ENCODE peak calls at places on chromosome 4, in ten cellular contexts. One of them, this sample, is unnamed.

GRCh38 chr4:124938836-124939235 is 226.3 kb upstream of the ANKRD50 start:
- DNase-seq in NCI-H2107: no peak
- DNase-seq in fibroblast of the conjunctiva: no peak
- DNase-seq in cardiac muscle cell: no peak
- DNase-seq in stimulated activated CD8-positive, alpha-beta memory T cell treated with anti-CD3 and anti-CD28 coated beads, Interleukin-15, amount 100 ng/mL, for 48 hours: no peak
- DNase-seq in PC-3: no peak
- DNase-seq in NCI-H1092 treated with DMSO at 0.1 percent for 48 hours: no peak
- DNase-seq in AG08395: no peak
- DNase-seq in T-helper 9 cell: no peak
- DNase-seq in stimulated activated CD4-positive, alpha-beta T cell treated with anti-CD3 and anti-CD28 coated beads, Interleukin-12 subunit alpha, Interleukin-12 subunit beta, amount 100 ng/mL, for 24 hours: no peak
- DNase-seq in this sample: no peak

GRCh38 chr4:1207603-1208265 is 35.4 kb upstream of the SPON2 start:
- DNase-seq in NCI-H2107: no peak
- DNase-seq in fibroblast of the conjunctiva: peak; percentile 76
- DNase-seq in cardiac muscle cell: peak; percentile 89
- DNase-seq in stimulated activated CD8-positive, alpha-beta memory T cell treated with anti-CD3 and anti-CD28 coated beads, Interleukin-15, amount 100 ng/mL, for 48 hours: no peak
- DNase-seq in PC-3: peak; percentile 3
- DNase-seq in NCI-H1092 treated with DMSO at 0.1 percent for 48 hours: peak; percentile 9
- DNase-seq in AG08395: peak; percentile 78
- DNase-seq in T-helper 9 cell: no peak
- DNase-seq in stimulated activated CD4-positive, alpha-beta T cell treated with anti-CD3 and anti-CD28 coated beads, Interleukin-12 subunit alpha, Interleukin-12 subunit beta, amount 100 ng/mL, for 24 hours: no peak
- DNase-seq in this sample: no peak

GRCh38 chr4:23290656-23291055 is 597.9 kb downstream of the GBA3 start:
- DNase-seq in NCI-H2107: no peak
- DNase-seq in fibroblast of the conjunctiva: no peak
- DNase-seq in cardiac muscle cell: peak; percentile 6
- DNase-seq in stimulated activated CD8-positive, alpha-beta memory T cell treated with anti-CD3 and anti-CD28 coated beads, Interleukin-15, amount 100 ng/mL, for 48 hours: no peak
- DNase-seq in PC-3: peak; percentile 56
- DNase-seq in NCI-H1092 treated with DMSO at 0.1 percent for 48 hours: no peak
- DNase-seq in AG08395: no peak
- DNase-seq in T-helper 9 cell: no peak
- DNase-seq in stimulated activated CD4-positive, alpha-beta T cell treated with anti-CD3 and anti-CD28 coated beads, Interleukin-12 subunit alpha, Interleukin-12 subunit beta, amount 100 ng/mL, for 24 hours: no peak
- DNase-seq in this sample: peak; percentile 52

GRCh38 chr4:183435803-183436202 is 8.6 kb upstream of the CDKN2AIP start:
- DNase-seq in NCI-H2107: no peak
- DNase-seq in fibroblast of the conjunctiva: no peak
- DNase-seq in cardiac muscle cell: no peak
- DNase-seq in stimulated activated CD8-positive, alpha-beta memory T cell treated with anti-CD3 and anti-CD28 coated beads, Interleukin-15, amount 100 ng/mL, for 48 hours: no peak
- DNase-seq in PC-3: no peak
- DNase-seq in NCI-H1092 treated with DMSO at 0.1 percent for 48 hours: no peak
- DNase-seq in AG08395: no peak
- DNase-seq in T-helper 9 cell: no peak
- DNase-seq in stimulated activated CD4-positive, alpha-beta T cell treated with anti-CD3 and anti-CD28 coated beads, Interleukin-12 subunit alpha, Interleukin-12 subunit beta, amount 100 ng/mL, for 24 hours: no peak
- DNase-seq in this sample: no peak

GRCh38 chr4:3371038-3371437 is 70.7 kb upstream of the HGFAC start:
- DNase-seq in NCI-H2107: no peak
- DNase-seq in fibroblast of the conjunctiva: no peak
- DNase-seq in cardiac muscle cell: peak; percentile 22
- DNase-seq in stimulated activated CD8-positive, alpha-beta memory T cell treated with anti-CD3 and anti-CD28 coated beads, Interleukin-15, amount 100 ng/mL, for 48 hours: no peak
- DNase-seq in PC-3: no peak
- DNase-seq in NCI-H1092 treated with DMSO at 0.1 percent for 48 hours: no peak
- DNase-seq in AG08395: no peak
- DNase-seq in T-helper 9 cell: no peak
- DNase-seq in stimulated activated CD4-positive, alpha-beta T cell treated with anti-CD3 and anti-CD28 coated beads, Interleukin-12 subunit alpha, Interleukin-12 subunit beta, amount 100 ng/mL, for 24 hours: no peak
- DNase-seq in this sample: no peak

GRCh38 chr4:69707807-69708206 is 52.6 kb downstream of the SULT1B1 start:
- DNase-seq in NCI-H2107: no peak
- DNase-seq in fibroblast of the conjunctiva: no peak
- DNase-seq in cardiac muscle cell: no peak
- DNase-seq in stimulated activated CD8-positive, alpha-beta memory T cell treated with anti-CD3 and anti-CD28 coated beads, Interleukin-15, amount 100 ng/mL, for 48 hours: no peak
- DNase-seq in PC-3: peak; percentile 67
- DNase-seq in NCI-H1092 treated with DMSO at 0.1 percent for 48 hours: no peak
- DNase-seq in AG08395: no peak
- DNase-seq in T-helper 9 cell: no peak
- DNase-seq in stimulated activated CD4-positive, alpha-beta T cell treated with anti-CD3 and anti-CD28 coated beads, Interleukin-12 subunit alpha, Interleukin-12 subunit beta, amount 100 ng/mL, for 24 hours: no peak
- DNase-seq in this sample: no peak

GRCh38 chr4:28723371-28723770 is 1862.7 kb downstream of the STIM2 start:
- DNase-seq in NCI-H2107: no peak
- DNase-seq in fibroblast of the conjunctiva: no peak
- DNase-seq in cardiac muscle cell: no peak
- DNase-seq in stimulated activated CD8-positive, alpha-beta memory T cell treated with anti-CD3 and anti-CD28 coated beads, Interleukin-15, amount 100 ng/mL, for 48 hours: no peak
- DNase-seq in PC-3: no peak
- DNase-seq in NCI-H1092 treated with DMSO at 0.1 percent for 48 hours: no peak
- DNase-seq in AG08395: no peak
- DNase-seq in T-helper 9 cell: no peak
- DNase-seq in stimulated activated CD4-positive, alpha-beta T cell treated with anti-CD3 and anti-CD28 coated beads, Interleukin-12 subunit alpha, Interleukin-12 subunit beta, amount 100 ng/mL, for 24 hours: no peak
- DNase-seq in this sample: no peak

GRCh38 chr4:26861434-26862186 is 969 bp downstream of the STIM2 start:
- DNase-seq in NCI-H2107: no peak
- DNase-seq in fibroblast of the conjunctiva: peak; percentile 28
- DNase-seq in cardiac muscle cell: peak; percentile 69
- DNase-seq in stimulated activated CD8-positive, alpha-beta memory T cell treated with anti-CD3 and anti-CD28 coated beads, Interleukin-15, amount 100 ng/mL, for 48 hours: peak; percentile 62
- DNase-seq in PC-3: peak; percentile 37
- DNase-seq in NCI-H1092 treated with DMSO at 0.1 percent for 48 hours: peak; percentile 78
- DNase-seq in AG08395: peak; percentile 48
- DNase-seq in T-helper 9 cell: peak; percentile 63
- DNase-seq in stimulated activated CD4-positive, alpha-beta T cell treated with anti-CD3 and anti-CD28 coated beads, Interleukin-12 subunit alpha, Interleukin-12 subunit beta, amount 100 ng/mL, for 24 hours: peak; percentile 65
- DNase-seq in this sample: peak; percentile 75

GRCh38 chr4:13238936-13239335 is 245.2 kb downstream of the RAB28 start:
- DNase-seq in NCI-H2107: no peak
- DNase-seq in fibroblast of the conjunctiva: no peak
- DNase-seq in cardiac muscle cell: no peak
- DNase-seq in stimulated activated CD8-positive, alpha-beta memory T cell treated with anti-CD3 and anti-CD28 coated beads, Interleukin-15, amount 100 ng/mL, for 48 hours: no peak
- DNase-seq in PC-3: no peak
- DNase-seq in NCI-H1092 treated with DMSO at 0.1 percent for 48 hours: no peak
- DNase-seq in AG08395: no peak
- DNase-seq in T-helper 9 cell: no peak
- DNase-seq in stimulated activated CD4-positive, alpha-beta T cell treated with anti-CD3 and anti-CD28 coated beads, Interleukin-12 subunit alpha, Interleukin-12 subunit beta, amount 100 ng/mL, for 24 hours: no peak
- DNase-seq in this sample: no peak

GRCh38 chr4:176920694-176921093 is 128.0 kb upstream of the VEGFC start:
- DNase-seq in NCI-H2107: no peak
- DNase-seq in fibroblast of the conjunctiva: peak; percentile 22
- DNase-seq in cardiac muscle cell: peak; percentile 61
- DNase-seq in stimulated activated CD8-positive, alpha-beta memory T cell treated with anti-CD3 and anti-CD28 coated beads, Interleukin-15, amount 100 ng/mL, for 48 hours: no peak
- DNase-seq in PC-3: peak; percentile 64
- DNase-seq in NCI-H1092 treated with DMSO at 0.1 percent for 48 hours: no peak
- DNase-seq in AG08395: peak; percentile 27
- DNase-seq in T-helper 9 cell: no peak
- DNase-seq in stimulated activated CD4-positive, alpha-beta T cell treated with anti-CD3 and anti-CD28 coated beads, Interleukin-12 subunit alpha, Interleukin-12 subunit beta, amount 100 ng/mL, for 24 hours: no peak
- DNase-seq in this sample: peak; percentile 50

GRCh38 chr4:10011277-10011676 is 10.0 kb downstream of the SLC2A9 start:
- DNase-seq in NCI-H2107: no peak
- DNase-seq in fibroblast of the conjunctiva: no peak
- DNase-seq in cardiac muscle cell: no peak
- DNase-seq in stimulated activated CD8-positive, alpha-beta memory T cell treated with anti-CD3 and anti-CD28 coated beads, Interleukin-15, amount 100 ng/mL, for 48 hours: no peak
- DNase-seq in PC-3: no peak
- DNase-seq in NCI-H1092 treated with DMSO at 0.1 percent for 48 hours: no peak
- DNase-seq in AG08395: no peak
- DNase-seq in T-helper 9 cell: no peak
- DNase-seq in stimulated activated CD4-positive, alpha-beta T cell treated with anti-CD3 and anti-CD28 coated beads, Interleukin-12 subunit alpha, Interleukin-12 subunit beta, amount 100 ng/mL, for 24 hours: no peak
- DNase-seq in this sample: no peak

GRCh38 chr4:53068755-53069154 is 206.6 kb downstream of the RASL11B start:
- DNase-seq in NCI-H2107: no peak
- DNase-seq in fibroblast of the conjunctiva: no peak
- DNase-seq in cardiac muscle cell: no peak
- DNase-seq in stimulated activated CD8-positive, alpha-beta memory T cell treated with anti-CD3 and anti-CD28 coated beads, Interleukin-15, amount 100 ng/mL, for 48 hours: no peak
- DNase-seq in PC-3: peak; percentile 9
- DNase-seq in NCI-H1092 treated with DMSO at 0.1 percent for 48 hours: no peak
- DNase-seq in AG08395: no peak
- DNase-seq in T-helper 9 cell: no peak
- DNase-seq in stimulated activated CD4-positive, alpha-beta T cell treated with anti-CD3 and anti-CD28 coated beads, Interleukin-12 subunit alpha, Interleukin-12 subunit beta, amount 100 ng/mL, for 24 hours: no peak
- DNase-seq in this sample: peak; percentile 7

GRCh38 chr4:138182838-138183426 is 59.2 kb downstream of the SLC7A11 start:
- DNase-seq in NCI-H2107: no peak
- DNase-seq in fibroblast of the conjunctiva: peak; percentile 70
- DNase-seq in cardiac muscle cell: peak; percentile 83
- DNase-seq in stimulated activated CD8-positive, alpha-beta memory T cell treated with anti-CD3 and anti-CD28 coated beads, Interleukin-15, amount 100 ng/mL, for 48 hours: no peak
- DNase-seq in PC-3: peak; percentile 67
- DNase-seq in NCI-H1092 treated with DMSO at 0.1 percent for 48 hours: peak; percentile 55
- DNase-seq in AG08395: peak; percentile 54
- DNase-seq in T-helper 9 cell: no peak
- DNase-seq in stimulated activated CD4-positive, alpha-beta T cell treated with anti-CD3 and anti-CD28 coated beads, Interleukin-12 subunit alpha, Interleukin-12 subunit beta, amount 100 ng/mL, for 24 hours: no peak
- DNase-seq in this sample: peak; percentile 4

GRCh38 chr4:16752150-16752549 is 146.3 kb downstream of the LDB2 start:
- DNase-seq in NCI-H2107: no peak
- DNase-seq in fibroblast of the conjunctiva: no peak
- DNase-seq in cardiac muscle cell: peak; percentile 57
- DNase-seq in stimulated activated CD8-positive, alpha-beta memory T cell treated with anti-CD3 and anti-CD28 coated beads, Interleukin-15, amount 100 ng/mL, for 48 hours: no peak
- DNase-seq in PC-3: peak; percentile 16
- DNase-seq in NCI-H1092 treated with DMSO at 0.1 percent for 48 hours: no peak
- DNase-seq in AG08395: no peak
- DNase-seq in T-helper 9 cell: no peak
- DNase-seq in stimulated activated CD4-positive, alpha-beta T cell treated with anti-CD3 and anti-CD28 coated beads, Interleukin-12 subunit alpha, Interleukin-12 subunit beta, amount 100 ng/mL, for 24 hours: no peak
- DNase-seq in this sample: no peak

GRCh38 chr4:123257563-123257962 is 139.0 kb upstream of the SPRY1 start:
- DNase-seq in NCI-H2107: no peak
- DNase-seq in fibroblast of the conjunctiva: no peak
- DNase-seq in cardiac muscle cell: no peak
- DNase-seq in stimulated activated CD8-positive, alpha-beta memory T cell treated with anti-CD3 and anti-CD28 coated beads, Interleukin-15, amount 100 ng/mL, for 48 hours: no peak
- DNase-seq in PC-3: no peak
- DNase-seq in NCI-H1092 treated with DMSO at 0.1 percent for 48 hours: no peak
- DNase-seq in AG08395: no peak
- DNase-seq in T-helper 9 cell: no peak
- DNase-seq in stimulated activated CD4-positive, alpha-beta T cell treated with anti-CD3 and anti-CD28 coated beads, Interleukin-12 subunit alpha, Interleukin-12 subunit beta, amount 100 ng/mL, for 24 hours: no peak
- DNase-seq in this sample: no peak

GRCh38 chr4:111689214-111689613 is 456.0 kb upstream of the FAM241A start:
- DNase-seq in NCI-H2107: no peak
- DNase-seq in fibroblast of the conjunctiva: peak; percentile 65
- DNase-seq in cardiac muscle cell: peak; percentile 68
- DNase-seq in stimulated activated CD8-positive, alpha-beta memory T cell treated with anti-CD3 and anti-CD28 coated beads, Interleukin-15, amount 100 ng/mL, for 48 hours: no peak
- DNase-seq in PC-3: no peak
- DNase-seq in NCI-H1092 treated with DMSO at 0.1 percent for 48 hours: no peak
- DNase-seq in AG08395: peak; percentile 58
- DNase-seq in T-helper 9 cell: no peak
- DNase-seq in stimulated activated CD4-positive, alpha-beta T cell treated with anti-CD3 and anti-CD28 coated beads, Interleukin-12 subunit alpha, Interleukin-12 subunit beta, amount 100 ng/mL, for 24 hours: no peak
- DNase-seq in this sample: no peak

GRCh38 chr4:7699040-7699439 is 240.6 kb downstream of the AFAP1 start:
- DNase-seq in NCI-H2107: no peak
- DNase-seq in fibroblast of the conjunctiva: no peak
- DNase-seq in cardiac muscle cell: peak; percentile 95
- DNase-seq in stimulated activated CD8-positive, alpha-beta memory T cell treated with anti-CD3 and anti-CD28 coated beads, Interleukin-15, amount 100 ng/mL, for 48 hours: no peak
- DNase-seq in PC-3: no peak
- DNase-seq in NCI-H1092 treated with DMSO at 0.1 percent for 48 hours: no peak
- DNase-seq in AG08395: peak; percentile 93
- DNase-seq in T-helper 9 cell: no peak
- DNase-seq in stimulated activated CD4-positive, alpha-beta T cell treated with anti-CD3 and anti-CD28 coated beads, Interleukin-12 subunit alpha, Interleukin-12 subunit beta, amount 100 ng/mL, for 24 hours: no peak
- DNase-seq in this sample: peak; percentile 77

GRCh38 chr4:175536852-175537453 is 275.1 kb downstream of the GPM6A start:
- DNase-seq in NCI-H2107: no peak
- DNase-seq in fibroblast of the conjunctiva: peak; percentile 63
- DNase-seq in cardiac muscle cell: peak; percentile 63
- DNase-seq in stimulated activated CD8-positive, alpha-beta memory T cell treated with anti-CD3 and anti-CD28 coated beads, Interleukin-15, amount 100 ng/mL, for 48 hours: no peak
- DNase-seq in PC-3: peak; percentile 84
- DNase-seq in NCI-H1092 treated with DMSO at 0.1 percent for 48 hours: peak; percentile 80
- DNase-seq in AG08395: peak; percentile 35
- DNase-seq in T-helper 9 cell: no peak
- DNase-seq in stimulated activated CD4-positive, alpha-beta T cell treated with anti-CD3 and anti-CD28 coated beads, Interleukin-12 subunit alpha, Interleukin-12 subunit beta, amount 100 ng/mL, for 24 hours: no peak
- DNase-seq in this sample: peak; percentile 14

GRCh38 chr4:189124149-189124758 is 816.4 kb upstream of the FRG1 start:
- DNase-seq in NCI-H2107: peak; percentile 2
- DNase-seq in fibroblast of the conjunctiva: peak; percentile 37
- DNase-seq in cardiac muscle cell: peak; percentile 8
- DNase-seq in stimulated activated CD8-positive, alpha-beta memory T cell treated with anti-CD3 and anti-CD28 coated beads, Interleukin-15, amount 100 ng/mL, for 48 hours: no peak
- DNase-seq in PC-3: peak; percentile 47
- DNase-seq in NCI-H1092 treated with DMSO at 0.1 percent for 48 hours: peak; percentile 41
- DNase-seq in AG08395: peak; percentile 35
- DNase-seq in T-helper 9 cell: no peak
- DNase-seq in stimulated activated CD4-positive, alpha-beta T cell treated with anti-CD3 and anti-CD28 coated beads, Interleukin-12 subunit alpha, Interleukin-12 subunit beta, amount 100 ng/mL, for 24 hours: no peak
- DNase-seq in this sample: peak; percentile 14

GRCh38 chr4:134202557-134202956 is 968 bp upstream of the PABPC4L start:
- DNase-seq in NCI-H2107: peak; percentile 33
- DNase-seq in fibroblast of the conjunctiva: no peak
- DNase-seq in cardiac muscle cell: peak; percentile 30
- DNase-seq in stimulated activated CD8-positive, alpha-beta memory T cell treated with anti-CD3 and anti-CD28 coated beads, Interleukin-15, amount 100 ng/mL, for 48 hours: no peak
- DNase-seq in PC-3: peak; percentile 62
- DNase-seq in NCI-H1092 treated with DMSO at 0.1 percent for 48 hours: peak; percentile 19
- DNase-seq in AG08395: no peak
- DNase-seq in T-helper 9 cell: no peak
- DNase-seq in stimulated activated CD4-positive, alpha-beta T cell treated with anti-CD3 and anti-CD28 coated beads, Interleukin-12 subunit alpha, Interleukin-12 subunit beta, amount 100 ng/mL, for 24 hours: no peak
- DNase-seq in this sample: peak; percentile 21